ENCODE peak calls at places on chromosomes 13 and 19, in ten cellular contexts. M, B, N, D, S, I, Q, Y, O and E are unnamed samples.

GRCh38 chr13:32164622-32165268 is 133.2 kb downstream of the FRY start:
- DNase-seq in I (peak; percentile 24), D (no peak), Y (peak; percentile 50), M (no peak), O (peak; percentile 76), Q (no peak), B (no peak), N (no peak), S (no peak), E (peak; percentile 64)

GRCh38 chr19:4067396-4068057 is 828 bp upstream of the ZBTB7A start:
- DNase-seq in N (no peak), M (no peak), B (peak; percentile 38), I (peak; percentile 48), D (peak; percentile 57), Q (peak; percentile 68), S (no peak), O (no peak), Y (no peak), E (peak; percentile 50)

GRCh38 chr19:10289167-10289835 is 451 bp upstream of the ICAM5 start:
- DNase-seq in M (no peak), S (no peak), Y (no peak), D (no peak), Q (no peak), I (no peak), N (no peak), O (peak; percentile 78), B (peak; percentile 39), E (peak; percentile 58)

GRCh38 chr13:105008606-105009005 is 1526.9 kb downstream of the EFNB2 start:
- DNase-seq in B (no peak), Y (no peak), S (no peak), N (no peak), D (no peak), M (no peak), Q (no peak), O (no peak), I (no peak), E (no peak)

GRCh38 chr19:18156268-18156667 is 3.3 kb downstream of the PIK3R2 start:
- DNase-seq in I (no peak), M (no peak), D (no peak), N (no peak), Y (no peak), S (no peak), Q (no peak), B (no peak), O (no peak), E (no peak)

GRCh38 chr13:100657881-100658315 is 16.7 kb downstream of the TMTC4 start:
- DNase-seq in Q (no peak), O (no peak), D (no peak), I (no peak), N (no peak), S (no peak), B (no peak), M (no peak), Y (no peak), E (no peak)

GRCh38 chr19:53509443-53509842 is 28.5 kb upstream of the ZNF331 start:
- DNase-seq in S (no peak), D (no peak), I (no peak), N (no peak), B (no peak), Y (no peak), M (no peak), Q (no peak), O (no peak), E (no peak)

GRCh38 chr13:26759907-26760834 is at the start of gene GPR12:
- DNase-seq in B (no peak), D (no peak), I (no peak), O (no peak), M (no peak), N (no peak), Q (no peak), Y (no peak), S (no peak), E (peak; percentile 22)

GRCh38 chr19:54518844-54519243 is 16.2 kb downstream of the LAIR2 start:
- DNase-seq in M (no peak), N (no peak), D (no peak), Y (no peak), O (no peak), S (peak; percentile 9), Q (no peak), B (no peak), I (no peak), E (no peak)

GRCh38 chr13:28819046-28819747 is 942 bp upstream of the MTUS2 start:
- DNase-seq in B (no peak), S (peak; percentile 26), Y (peak; percentile 10), N (no peak), O (no peak), D (no peak), M (no peak), Q (no peak), I (peak; percentile 25), E (peak; percentile 37)

GRCh38 chr19:23312515-23312914 is 62.3 kb upstream of the ZNF724 start:
- DNase-seq in B (no peak), N (no peak), I (no peak), D (no peak), Q (no peak), S (peak; percentile 97), M (no peak), O (no peak), Y (no peak), E (no peak)

DNA sequence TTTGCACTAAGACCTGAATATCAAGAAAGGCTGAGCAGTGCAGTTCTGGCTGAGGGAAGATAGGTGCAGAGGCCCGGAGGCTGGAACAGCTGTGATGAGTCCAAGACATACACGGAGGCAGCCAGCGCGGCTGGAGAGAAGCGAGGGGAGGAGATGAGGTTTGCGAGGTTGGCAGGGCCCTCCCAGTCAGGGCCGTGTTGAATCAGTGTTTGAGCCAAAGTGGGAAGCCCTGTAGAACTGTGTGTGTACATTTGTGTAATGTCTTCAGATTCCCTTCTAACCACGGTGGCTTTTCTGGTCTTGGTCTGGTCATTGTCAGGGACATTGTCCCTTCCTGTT is 34.9 kb downstream of the PAK4 start:
- DNase-seq in Y (no peak), M (no peak), D (peak; percentile 39), O (no peak), B (no peak), I (peak; percentile 65), N (peak; percentile 69), S (peak; percentile 62), Q (no peak), E (peak; percentile 84)
- H3K4me1 ChIP-seq in Y (peaks cover 31% of the 10 kb centered on the region), M (no peaks in the 10 kb centered on the region), D (no peaks in the 10 kb centered on the region), O (peaks cover 46% of the 10 kb centered on the region), B (no peaks in the 10 kb centered on the region), I (peaks cover 76% of the 10 kb centered on the region), N (peaks cover 37% of the 10 kb centered on the region), S (peaks cover 47% of the 10 kb centered on the region), Q (no peaks in the 10 kb centered on the region), E (peaks cover 14% of the 10 kb centered on the region)

GRCh38 chr19:49866933-49867782 is at the start of gene PNKP:
- DNase-seq in Y (peak; percentile 96), B (peak; percentile 85), S (peak; percentile 91), N (peak; percentile 93), Q (peak; percentile 94), D (peak; percentile 87), M (peak; percentile 83), O (peak; percentile 91), I (peak; percentile 88), E (peak; percentile 96)

GRCh38 chr19:49863254-49863934 is 4.0 kb downstream of the PNKP start:
- DNase-seq in D (no peak), O (no peak), Y (no peak), Q (no peak), B (no peak), I (peak; percentile 15), N (no peak), M (no peak), S (no peak), E (no peak)

GRCh38 chr19:49862411-49863253 is 4.7 kb downstream of the PNKP start:
- DNase-seq in B (no peak), S (no peak), O (no peak), N (no peak), Y (no peak), D (no peak), Q (no peak), I (peak; percentile 15), M (no peak), E (no peak)

GRCh38 chr19:49863935-49864320 is 3.4 kb downstream of the PNKP start:
- DNase-seq in Y (no peak), Q (peak; percentile 16), I (no peak), M (no peak), B (no peak), O (peak; percentile 33), D (no peak), N (no peak), S (no peak), E (no peak)

DNA sequence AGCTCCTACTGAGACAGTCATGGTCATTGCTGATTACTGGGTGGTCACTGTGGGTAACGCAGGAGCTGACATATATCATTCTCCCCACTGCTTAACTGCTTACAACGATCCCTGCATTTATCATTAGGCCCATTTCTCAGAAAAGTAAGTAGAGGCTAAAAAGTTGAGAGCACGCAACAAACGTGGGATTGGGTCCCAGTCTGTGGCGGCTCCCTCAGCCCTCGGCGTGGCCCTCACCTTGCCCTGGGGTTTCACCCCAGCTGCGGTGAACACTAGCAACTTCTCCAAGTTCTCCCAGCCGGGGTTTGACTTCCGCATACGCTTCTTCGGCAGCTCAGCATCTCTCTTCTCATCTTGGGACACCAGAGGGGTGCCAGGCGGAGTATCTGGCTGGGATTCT is 2.5 kb downstream of the PNKP start:
- DNase-seq in Y (no peak), M (no peak), Q (no peak), O (no peak), I (no peak), N (no peak), S (no peak), D (no peak), B (no peak), E (no peak)
- H3K4me3 ChIP-seq in Y (no peak overlapping the region), M (no peak overlapping the region), Q (no peak overlapping the region), O (no peak overlapping the region), I (no peak overlapping the region), N (no peak overlapping the region), S (no peak overlapping the region), D (no peak overlapping the region), B (no peak overlapping the region), E (no peak overlapping the region)

DNA sequence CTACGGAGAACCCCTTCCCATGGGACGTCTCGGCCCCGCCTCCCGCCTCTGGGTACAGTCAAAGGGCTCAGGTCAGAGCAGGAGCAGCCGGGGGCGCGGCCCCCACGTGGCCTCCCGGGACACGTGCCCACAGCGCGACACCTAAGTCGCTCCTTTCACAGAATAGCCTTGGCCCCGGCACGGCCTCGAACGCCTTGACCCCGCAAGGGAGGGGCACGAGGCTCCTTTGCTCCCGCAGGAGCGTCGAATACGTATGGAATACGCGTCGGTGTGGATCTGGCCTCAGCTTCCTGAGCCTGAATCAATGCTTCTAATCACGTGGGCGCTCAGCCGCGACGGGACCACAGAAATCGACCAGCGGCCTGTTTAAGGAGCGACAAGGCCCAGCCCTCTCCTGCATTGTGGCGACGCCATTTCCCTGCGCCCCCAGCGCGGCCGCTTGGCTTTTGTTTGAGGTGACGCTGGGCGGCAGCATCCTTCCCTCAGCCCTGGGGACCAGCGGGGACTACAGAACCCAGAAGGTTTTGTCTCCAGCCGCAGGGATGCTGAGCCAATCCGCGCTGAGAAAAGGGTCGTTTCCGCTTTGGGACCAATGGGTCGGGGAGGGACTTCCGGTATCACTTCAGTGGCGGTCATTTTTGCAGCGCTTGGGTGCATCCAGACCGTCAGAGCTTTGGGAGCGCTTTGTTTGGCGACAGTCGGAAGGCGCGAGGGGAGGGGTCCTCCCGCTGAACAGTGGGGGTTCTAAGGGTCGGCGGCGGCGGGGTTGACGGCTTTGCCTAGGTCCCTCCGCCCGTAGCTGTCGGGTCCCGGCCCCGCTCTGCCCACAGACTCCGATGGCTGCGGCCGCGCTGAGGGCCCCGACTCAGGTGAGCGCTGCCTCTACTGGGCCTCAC is at the start of gene ZIK1:
- DNase-seq in S (peak; percentile 67), M (peak; percentile 81), I (peak; percentile 78), D (peak; percentile 88), Q (peak; percentile 94), B (peak; percentile 80), Y (no peak), O (no peak), N (peak; percentile 84), E (peak; percentile 95)
- TF ChIP-seq CTCF in S (no peak), M (no peak), I (peak; percentile 7), D (no peak), Q (no peak), B (peak; percentile 12), Y (no peak), O (no peak), N (no peak), E (no peak)

GRCh38 chr19:2061093-2061935 is 10.3 kb upstream of the MKNK2 start:
- DNase-seq in I (peak; percentile 100), S (peak; percentile 97), M (peak; percentile 98), N (peak; percentile 99), Q (peak; percentile 99), D (peak; percentile 99), B (peak; percentile 100), Y (peak; percentile 79), O (peak; percentile 98), E (peak; percentile 99)
- H3K4me1 ChIP-seq in I (peaks cover 50% of the 10 kb centered on the region), S (peaks cover 61% of the 10 kb centered on the region), M (peaks cover 57% of the 10 kb centered on the region), N (peaks cover 65% of the 10 kb centered on the region), Q (peaks cover 25% of the 10 kb centered on the region), D (peaks cover 35% of the 10 kb centered on the region), B (peaks cover 54% of the 10 kb centered on the region), Y (peaks cover 49% of the 10 kb centered on the region), O (peaks cover 24% of the 10 kb centered on the region), E (peaks cover 26% of the 10 kb centered on the region)